ENCODE peak calls at places on chromosomes 7 and 10, in six cellular contexts. Y is A549, L is cardiac muscle cell, F is heart right ventricle, D is right cardiac atrium, U is aorta. Z is an unnamed sample. For H3K9me3 and H3K4me1, the result is how much of the 10 kb centered on the place peaks cover.

GRCh38 chr7:148535227-148535626 is 55.3 kb upstream of the C7orf33 start:
- DNase-seq in Y (peak), L (peak), F (no peak), D (peak), U (no peak), Z (peak)

GRCh38 chr10:75043256-75044121 is 68.0 kb upstream of the SAMD8 start:
- DNase-seq in Y (no peak), L (no peak), F (peak), D (no peak), U (no peak), Z (peak)

GRCh38 chr10:22243321-22243720 is 25.5 kb upstream of the EBLN1 start:
- DNase-seq in Y (no peak), L (no peak), F (no peak), D (no peak), U (no peak), Z (no peak)

GRCh38 chr7:129535896-129536295 is 33.6 kb downstream of the SMKR1 start:
- DNase-seq in Y (no peak), L (no peak), F (no peak), D (no peak), U (no peak), Z (peak)

GRCh38 chr10:129710510-129710847 is 243.4 kb downstream of the MGMT start:
- DNase-seq in Y (no peak), L (no peak), F (no peak), D (no peak), U (no peak), Z (no peak)

GRCh38 chr10:118668228-118668952 is 72.9 kb upstream of the PRLHR start:
- DNase-seq in Y (no peak), L (no peak), F (no peak), D (peak), U (no peak), Z (no peak)

GRCh38 chr10:59079386-59080226 is 96.8 kb upstream of the PHYHIPL start:
- DNase-seq in Y (peak), L (peak), F (no peak), D (no peak), U (no peak), Z (no peak)

GRCh38 chr10:117457932-117458331 is 82.7 kb upstream of the PDZD8 start:
- DNase-seq in Y (no peak), L (no peak), F (no peak), D (no peak), U (no peak), Z (no peak)

GRCh38 chr7:146216371-146217041 is 99.9 kb downstream of the CNTNAP2 start:
- DNase-seq in Y (no peak), L (no peak), F (no peak), D (no peak), U (no peak), Z (no peak)

GRCh38 chr7:90271753-90272152 is 26.8 kb downstream of the CFAP69 start:
- DNase-seq in Y (no peak), L (peak), F (no peak), D (no peak), U (no peak), Z (no peak)

GRCh38 chr10:132549416-132549815 is 11.8 kb downstream of the INPP5A start:
- DNase-seq in Y (no peak), L (no peak), F (no peak), D (no peak), U (no peak), Z (no peak)

GRCh38 chr10:86135191-86135590 is 231.4 kb downstream of the GRID1 start:
- DNase-seq in Y (no peak), L (no peak), F (no peak), D (no peak), U (no peak), Z (no peak)

GRCh38 chr7:85612514-85612913 is 425.7 kb upstream of the SEMA3D start:
- DNase-seq in Y (no peak), L (no peak), F (no peak), D (no peak), U (no peak), Z (no peak)

GRCh38 chr7:136039577-136040345 is 62.6 kb upstream of the MTPN start:
- DNase-seq in Y (no peak), L (no peak), F (no peak), D (no peak), U (no peak), Z (no peak)

GRCh38 chr7:136033413-136034031 is 56.4 kb upstream of the MTPN start:
- DNase-seq in Y (no peak), L (peak), F (peak), D (peak), U (no peak), Z (no peak)

GRCh38 chr7:136034132-136034531 is 57.0 kb upstream of the MTPN start:
- DNase-seq in Y (no peak), L (no peak), F (no peak), D (no peak), U (no peak), Z (no peak)

GRCh38 chr7:136030867-136031318 is 53.7 kb upstream of the MTPN start:
- DNase-seq in Y (no peak), L (no peak), F (no peak), D (no peak), U (no peak), Z (no peak)

DNA sequence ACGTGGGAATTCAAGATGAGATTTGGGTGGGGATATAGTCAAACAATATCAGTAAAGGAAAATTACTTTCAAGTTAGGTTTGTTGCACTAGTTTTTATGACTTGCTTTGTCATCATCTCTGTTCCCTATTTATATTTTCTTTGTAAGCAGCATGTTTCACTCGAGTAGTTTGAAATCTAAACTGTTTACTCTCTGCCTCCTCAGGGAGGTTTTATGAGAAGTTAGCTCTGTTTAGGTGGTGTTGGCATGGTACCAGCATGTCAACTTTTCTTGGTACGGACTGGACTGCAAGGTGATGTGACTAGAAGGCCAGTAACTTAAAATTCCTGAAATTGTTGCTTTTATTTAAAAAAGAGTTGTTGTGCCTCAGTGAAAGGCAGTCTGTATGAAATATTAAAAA is 59.2 kb upstream of the MTPN start:
- DNase-seq in Y (no peak), L (no peak), F (no peak), D (no peak), U (no peak), Z (no peak)
- H3K27ac ChIP-seq in Y (no peak), L (peak), F (peak), D (no peak), U (no peak), Z (no peak)

GRCh38 chr7:138431517-138431916 is 28.5 kb upstream of the TRIM24 start:
- DNase-seq in Y (no peak), L (no peak), F (no peak), D (no peak), U (no peak), Z (no peak)
- H3K9me3 ChIP-seq in Y (under half), L (under half), F (under half), D (under half), U (under half), Z (under half)

GRCh38 chr10:121813857-121814256 is 114.0 kb downstream of the ATE1 start:
- DNase-seq in Y (no peak), L (no peak), F (no peak), D (no peak), U (no peak), Z (no peak)

GRCh38 chr10:121822724-121823123 is 105.1 kb downstream of the ATE1 start:
- DNase-seq in Y (no peak), L (no peak), F (no peak), D (no peak), U (no peak), Z (no peak)

GRCh38 chr10:121819049-121819448 is 108.8 kb downstream of the ATE1 start:
- DNase-seq in Y (no peak), L (no peak), F (no peak), D (no peak), U (no peak), Z (no peak)

GRCh38 chr10:121822180-121822579 is 105.7 kb downstream of the ATE1 start:
- DNase-seq in Y (no peak), L (no peak), F (no peak), D (no peak), U (no peak), Z (no peak)

GRCh38 chr10:121818599-121818998 is 109.2 kb downstream of the ATE1 start:
- DNase-seq in Y (no peak), L (no peak), F (no peak), D (no peak), U (no peak), Z (no peak)
- H3K4me1 ChIP-seq in Y (under half), L (under half), F (under half), D (under half), U (under half), Z (under half)

GRCh38 chr7:107933386-107934013 is 42.5 kb downstream of the DLD start:
- DNase-seq in Y (no peak), L (no peak), F (no peak), D (no peak), U (no peak), Z (no peak)
- H3K27ac ChIP-seq in Y (no peak), L (peak), F (no peak), D (no peak), U (no peak), Z (no peak)

GRCh38 chr7:10316488-10316887 is 657.2 kb upstream of the PHF14 start:
- DNase-seq in Y (no peak), L (no peak), F (no peak), D (no peak), U (no peak), Z (no peak)

GRCh38 chr7:10312942-10313341 is 660.7 kb upstream of the PHF14 start:
- DNase-seq in Y (no peak), L (no peak), F (no peak), D (no peak), U (no peak), Z (no peak)

GRCh38 chr7:10315881-10316280 is 657.8 kb upstream of the PHF14 start:
- DNase-seq in Y (no peak), L (no peak), F (no peak), D (no peak), U (no peak), Z (no peak)
- H3K9me3 ChIP-seq in Y (under half), L (under half), F (under half), D (under half), U (under half), Z (under half)

GRCh38 chr10:71184402-71184801 is 28.0 kb upstream of the UNC5B start:
- DNase-seq in Y (no peak), L (no peak), F (no peak), D (no peak), U (no peak), Z (no peak)
- H3K4me1 ChIP-seq in Y (under half), L (under half), F (under half), D (under half), U (under half), Z (under half)

GRCh38 chr10:15223174-15223573 is 54.7 kb upstream of the NMT2 start:
- DNase-seq in Y (no peak), L (peak), F (no peak), D (no peak), U (no peak), Z (no peak)

GRCh38 chr10:15224948-15225347 is 56.5 kb upstream of the NMT2 start:
- DNase-seq in Y (no peak), L (no peak), F (no peak), D (no peak), U (no peak), Z (no peak)

GRCh38 chr10:15225511-15225910 is 57.0 kb upstream of the NMT2 start:
- DNase-seq in Y (no peak), L (no peak), F (no peak), D (no peak), U (no peak), Z (no peak)

GRCh38 chr10:15220426-15220825 is 51.9 kb upstream of the NMT2 start:
- DNase-seq in Y (no peak), L (no peak), F (no peak), D (no peak), U (no peak), Z (no peak)

GRCh38 chr10:15222511-15222910 is 54.0 kb upstream of the NMT2 start:
- DNase-seq in Y (no peak), L (no peak), F (no peak), D (no peak), U (no peak), Z (no peak)
- H3K27ac ChIP-seq in Y (no peak), L (no peak), F (no peak), D (no peak), U (no peak), Z (no peak)

Z was measured in CD4-positive, alpha-beta memory T cell.